ENCODE peak calls at places on chromosomes 12 and 14, in six cellular contexts. A is K562, H is A549, V is stomach, B is transverse colon, R is ovary. X is an unnamed sample.

GRCh38 chr12:49540229-49541139 is 1.7 kb downstream of the KCNH3 start:
- DNase-seq in A (no peak), H (no peak), V (no peak), B (no peak), R (no peak), X (no peak)

GRCh38 chr12:20508362-20508761 is 140.0 kb downstream of the PDE3A start:
- DNase-seq in A (no peak), H (peak; percentile 72), V (no peak), B (no peak), R (no peak), X (no peak)

GRCh38 chr14:84657866-84658385 is 872.0 kb upstream of the FLRT2 start:
- DNase-seq in A (no peak), H (no peak), V (no peak), B (no peak), R (no peak), X (no peak)

GRCh38 chr12:19397534-19397933 is 41.8 kb upstream of the AEBP2 start:
- DNase-seq in A (no peak), H (peak; percentile 29), V (no peak), B (no peak), R (no peak), X (no peak)

GRCh38 chr12:130307859-130308258 is 29.8 kb upstream of the PIWIL1 start:
- DNase-seq in A (no peak), H (no peak), V (no peak), B (no peak), R (no peak), X (no peak)

GRCh38 chr12:93100610-93101009 is 171.5 kb upstream of the EEA1 start:
- DNase-seq in A (no peak), H (no peak), V (no peak), B (no peak), R (no peak), X (no peak)

GRCh38 chr14:94175403-94176146 is 1.5 kb downstream of the PPP4R4 start:
- DNase-seq in A (no peak), H (no peak), V (no peak), B (no peak), R (no peak), X (no peak)

GRCh38 chr12:19988918-19989317 is 379.4 kb upstream of the PDE3A start:
- DNase-seq in A (no peak), H (no peak), V (no peak), B (no peak), R (no peak), X (no peak)

GRCh38 chr14:97688626-97689336 is 891.6 kb downstream of the VRK1 start:
- DNase-seq in A (no peak), H (no peak), V (no peak), B (no peak), R (no peak), X (no peak)

GRCh38 chr14:20455355-20456300 is 602 bp downstream of the APEX1 start:
- DNase-seq in A (peak; percentile 89), H (no peak), V (peak; percentile 27), B (no peak), R (no peak), X (no peak)

GRCh38 chr14:99590746-99591555 is 13.1 kb downstream of the CCDC85C start:
- DNase-seq in A (no peak), H (no peak), V (no peak), B (no peak), R (no peak), X (no peak)

GRCh38 chr12:62332598-62332997 is 72.4 kb downstream of the USP15 start:
- DNase-seq in A (no peak), H (no peak), V (no peak), B (no peak), R (no peak), X (no peak)

GRCh38 chr12:55407866-55408265 is 7.5 kb downstream of the OR6C65 start:
- DNase-seq in A (no peak), H (no peak), V (no peak), B (no peak), R (no peak), X (no peak)

GRCh38 chr12:93518725-93519124 is 51.4 kb downstream of the MRPL42 start:
- DNase-seq in A (peak; percentile 21), H (peak; percentile 19), V (no peak), B (no peak), R (no peak), X (no peak)

GRCh38 chr12:69087986-69088385 is 151.4 kb upstream of the CPSF6 start:
- DNase-seq in A (no peak), H (no peak), V (no peak), B (no peak), R (no peak), X (no peak)

GRCh38 chr12:111443586-111443985 is 37.9 kb downstream of the SH2B3 start:
- DNase-seq in A (no peak), H (no peak), V (peak; percentile 21), B (peak; percentile 23), R (no peak), X (no peak)

GRCh38 chr12:7444537-7444936 is 584 bp upstream of the CD163L1 start:
- DNase-seq in A (no peak), H (no peak), V (no peak), B (no peak), R (no peak), X (no peak)

GRCh38 chr14:100132161-100132902 is 27.1 kb downstream of the DEGS2 start:
- DNase-seq in A (peak; percentile 34), H (no peak), V (no peak), B (no peak), R (no peak), X (peak; percentile 54)

GRCh38 chr14:104555621-104556255 is 23.8 kb upstream of the C14orf180 start:
- DNase-seq in A (no peak), H (no peak), V (no peak), B (no peak), R (no peak), X (no peak)

GRCh38 chr12:53828598-53828997 is 76.8 kb upstream of the CISTR start:
- DNase-seq in A (no peak), H (peak; percentile 22), V (no peak), B (no peak), R (no peak), X (no peak)

GRCh38 chr12:53829130-53829529 is 77.4 kb upstream of the CISTR start:
- DNase-seq in A (no peak), H (no peak), V (no peak), B (no peak), R (no peak), X (no peak)

GRCh38 chr12:53824001-53824716 is 72.4 kb upstream of the CISTR start:
- DNase-seq in A (no peak), H (no peak), V (no peak), B (no peak), R (no peak), X (no peak)

GRCh38 chr12:53827306-53827705 is 75.5 kb upstream of the CISTR start:
- DNase-seq in A (no peak), H (no peak), V (no peak), B (no peak), R (no peak), X (no peak)

GRCh38 chr12:53825246-53826081 is 73.7 kb upstream of the CISTR start:
- DNase-seq in A (no peak), H (peak; percentile 96), V (peak; percentile 39), B (no peak), R (no peak), X (no peak)
- TF ChIP-seq EP300 in A (no peak), H (peak; percentile 66), V (no peak), B (no peak), R (no peak), X (no peak)

GRCh38 chr14:38210587-38211257 is 3.0 kb downstream of the SSTR1 start:
- DNase-seq in A (no peak), H (peak; percentile 24), V (peak; percentile 68), B (no peak), R (no peak), X (no peak)
- H3K4me3 ChIP-seq in A (no peak overlapping the region), H (no peak overlapping the region), V (peak overlapping the region; percentile 53), B (no peak overlapping the region), R (no peak overlapping the region), X (peak overlapping the region; percentile 21)

GRCh38 chr12:115507951-115508722 is 769.4 kb downstream of the MED13L start:
- DNase-seq in A (no peak), H (no peak), V (no peak), B (peak; percentile 7), R (no peak), X (no peak)

GRCh38 chr12:115508990-115509389 is 768.5 kb downstream of the MED13L start:
- DNase-seq in A (no peak), H (no peak), V (no peak), B (no peak), R (no peak), X (no peak)

GRCh38 chr12:115511305-115511704 is 766.2 kb downstream of the MED13L start:
- DNase-seq in A (no peak), H (no peak), V (no peak), B (no peak), R (no peak), X (no peak)

GRCh38 chr12:115504241-115504941 is 773.1 kb downstream of the MED13L start:
- DNase-seq in A (no peak), H (no peak), V (no peak), B (no peak), R (no peak), X (no peak)

DNA sequence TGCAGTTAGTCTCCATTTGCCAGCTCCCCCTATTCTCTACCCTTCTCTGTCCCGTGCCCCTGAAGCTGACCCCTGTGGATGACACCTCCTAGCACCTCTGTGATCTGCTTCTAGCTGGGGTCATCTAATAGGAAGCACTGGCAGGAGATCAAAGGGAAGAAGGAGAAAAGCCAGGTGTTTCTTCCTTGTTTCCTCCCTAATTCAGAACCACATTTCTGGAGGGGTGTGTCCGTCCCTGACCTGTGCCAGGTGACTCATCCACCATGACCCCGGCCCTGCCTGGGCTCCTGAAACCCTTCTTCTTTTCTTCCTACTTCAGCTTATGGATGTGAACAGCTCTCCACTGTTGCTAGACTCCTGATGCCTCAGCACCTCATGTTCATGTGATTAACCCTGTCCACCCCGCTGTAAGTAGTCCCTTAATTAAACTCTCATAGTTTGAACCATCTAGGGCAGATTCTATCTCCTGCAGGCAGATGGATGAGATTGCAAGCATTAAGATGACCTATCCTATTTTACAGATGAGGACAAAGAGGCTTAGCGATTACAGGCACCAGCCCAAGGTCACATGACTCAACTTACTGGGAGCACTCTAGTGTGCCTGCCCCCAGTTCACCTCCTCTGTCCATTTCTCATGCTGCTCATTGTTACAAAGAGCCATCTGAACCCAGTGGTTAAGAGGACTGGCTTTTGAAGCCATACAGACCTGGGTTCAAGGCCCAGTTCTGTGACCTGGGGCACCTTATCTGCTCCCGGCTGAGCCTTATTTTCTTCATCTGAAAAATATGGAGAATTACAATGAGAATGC is 770.5 kb downstream of the MED13L start:
- DNase-seq in A (no peak), H (no peak), V (no peak), B (peak; percentile 7), R (no peak), X (no peak)
- TF ChIP-seq EP300 in A (no peak), H (no peak), V (no peak), B (no peak), R (no peak), X (no peak)

DNA sequence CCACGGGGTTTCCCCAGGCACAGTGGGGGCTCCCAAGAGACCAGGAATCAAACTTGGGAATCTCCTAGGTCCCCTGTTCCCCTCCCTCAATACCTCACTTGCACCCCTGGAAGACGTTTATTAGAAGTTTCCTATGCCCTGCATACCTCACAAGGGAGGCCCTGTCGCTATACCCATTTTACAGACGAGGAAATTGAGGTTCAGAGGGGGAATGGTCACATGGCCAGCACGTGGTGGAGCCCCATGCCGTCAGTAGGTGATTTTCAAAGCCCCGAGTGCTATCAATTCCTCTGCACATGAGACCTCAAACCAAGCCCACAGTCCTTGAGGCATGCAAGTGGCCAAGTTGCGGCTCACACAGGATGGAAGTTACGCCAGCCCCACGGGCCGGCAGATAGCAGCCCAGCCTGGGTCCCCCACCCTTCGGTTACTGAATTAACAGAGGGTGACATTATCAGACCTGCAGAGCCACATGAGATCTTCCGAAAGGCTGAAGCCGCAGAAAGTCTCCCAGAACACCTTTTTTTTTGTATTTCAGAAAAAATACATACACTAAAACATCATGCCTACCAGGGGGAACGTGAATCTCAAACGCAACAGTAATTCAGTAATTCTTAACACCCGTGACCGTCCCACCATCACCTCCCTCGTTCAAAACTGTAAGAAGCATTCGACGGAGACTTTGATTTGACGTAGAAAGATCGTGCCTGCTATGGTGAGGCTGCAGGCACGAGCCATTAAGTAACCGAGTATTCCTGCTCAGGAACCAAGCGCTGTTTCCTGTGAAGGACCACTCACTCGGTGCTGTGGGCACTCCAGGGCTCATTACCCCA is 129.0 kb downstream of the RFLNA start:
- DNase-seq in A (no peak), H (no peak), V (no peak), B (no peak), R (no peak), X (no peak)
- H3K4me3 ChIP-seq in A (peak overlapping the region; percentile 33), H (peak overlapping the region; percentile 35), V (no peak overlapping the region), B (no peak overlapping the region), R (peak overlapping the region; percentile 31), X (no peak overlapping the region)